ENCODE peak calls at places on chromosomes 2 and 18, in six cellular contexts. X, L, E, U, O and G are unnamed samples.

GRCh38 chr2:196131384-196131861 is 40.0 kb downstream of the STK17B start:
- DNase-seq in X (peak; percentile 83), L (peak; percentile 62), E (peak; percentile 47), U (peak; percentile 38), O (peak; percentile 40), G (peak; percentile 22)

GRCh38 chr2:39068757-39069515 is 51.9 kb downstream of the SOS1 start:
- DNase-seq in X (no peak), L (no peak), E (peak; percentile 51), U (peak; percentile 22), O (peak; percentile 17), G (peak; percentile 19)

GRCh38 chr2:191665286-191665685 is 12.7 kb upstream of the NABP1 start:
- DNase-seq in X (peak; percentile 16), L (no peak), E (peak; percentile 75), U (no peak), O (peak; percentile 78), G (peak; percentile 93)

GRCh38 chr2:223270538-223270937 is 218.5 kb downstream of the KCNE4 start:
- DNase-seq in X (no peak), L (no peak), E (no peak), U (no peak), O (no peak), G (no peak)

GRCh38 chr18:46211816-46212215 is 107.6 kb downstream of the HAUS1 start:
- DNase-seq in X (no peak), L (no peak), E (no peak), U (no peak), O (peak; percentile 69), G (no peak)

GRCh38 chr2:98356729-98357128 is 10.5 kb downstream of the CNGA3 start:
- DNase-seq in X (no peak), L (no peak), E (no peak), U (no peak), O (no peak), G (no peak)

GRCh38 chr2:127324635-127325034 is 30.7 kb upstream of the ERCC3 start:
- DNase-seq in X (peak; percentile 59), L (peak; percentile 25), E (peak; percentile 34), U (no peak), O (peak; percentile 59), G (peak; percentile 48)

GRCh38 chr2:241307055-241307454 is 8.4 kb downstream of the HDLBP start:
- DNase-seq in X (no peak), L (no peak), E (no peak), U (no peak), O (no peak), G (no peak)

GRCh38 chr2:238897122-238897880 is 49.4 kb downstream of the TWIST2 start:
- DNase-seq in X (no peak), L (no peak), E (no peak), U (no peak), O (no peak), G (no peak)

GRCh38 chr2:117771969-117772630 is 42.4 kb upstream of the DDX18 start:
- DNase-seq in X (peak; percentile 31), L (no peak), E (no peak), U (no peak), O (peak; percentile 38), G (peak; percentile 47)

GRCh38 chr2:127172306-127172705 is 47.8 kb downstream of the CYP27C1 start:
- DNase-seq in X (no peak), L (no peak), E (no peak), U (no peak), O (no peak), G (no peak)

GRCh38 chr2:176184749-176185148 is 3.7 kb upstream of the HOXD1 start:
- DNase-seq in X (no peak), L (no peak), E (no peak), U (no peak), O (no peak), G (no peak)

GRCh38 chr2:121475811-121476571 is 54.7 kb upstream of the RNU4ATAC start:
- DNase-seq in X (peak; percentile 21), L (no peak), E (no peak), U (no peak), O (no peak), G (peak; percentile 49)

GRCh38 chr2:114543106-114543806 is 100.8 kb downstream of the DPP10 start:
- DNase-seq in X (peak; percentile 68), L (no peak), E (no peak), U (no peak), O (no peak), G (peak; percentile 10)

GRCh38 chr2:85246348-85246747 is 81.4 kb downstream of the TGOLN2 start:
- DNase-seq in X (no peak), L (no peak), E (no peak), U (no peak), O (no peak), G (no peak)

GRCh38 chr2:233121856-233122255 is 61.7 kb downstream of the INPP5D start:
- DNase-seq in X (no peak), L (no peak), E (no peak), U (no peak), O (no peak), G (no peak)

GRCh38 chr2:178208817-178209216 is 14.5 kb downstream of the OSBPL6 start:
- DNase-seq in X (no peak), L (no peak), E (no peak), U (no peak), O (peak; percentile 29), G (no peak)

GRCh38 chr2:148927010-148927409 is 52.0 kb downstream of the KIF5C start:
- DNase-seq in X (no peak), L (peak; percentile 25), E (no peak), U (no peak), O (no peak), G (no peak)

GRCh38 chr2:101758001-101758400 is 60.5 kb downstream of the MAP4K4 start:
- DNase-seq in X (no peak), L (no peak), E (no peak), U (no peak), O (peak; percentile 48), G (no peak)

GRCh38 chr2:17878222-17879136 is at the start of gene KCNS3:
- DNase-seq in X (no peak), L (peak; percentile 75), E (no peak), U (no peak), O (peak; percentile 17), G (peak; percentile 62)

GRCh38 chr2:44100351-44100750 is 68.3 kb upstream of the PPM1B start:
- DNase-seq in X (peak; percentile 38), L (no peak), E (peak; percentile 91), U (no peak), O (peak; percentile 98), G (peak; percentile 99)

GRCh38 chr18:36316246-36316645 is 18.7 kb downstream of the FHOD3 start:
- DNase-seq in X (no peak), L (no peak), E (no peak), U (no peak), O (no peak), G (no peak)

GRCh38 chr2:15677141-15677911 is 85.7 kb downstream of the DDX1 start:
- DNase-seq in X (no peak), L (peak; percentile 35), E (no peak), U (no peak), O (no peak), G (no peak)

GRCh38 chr2:172297531-172297930 is 129.9 kb upstream of the ITGA6 start:
- DNase-seq in X (no peak), L (no peak), E (no peak), U (no peak), O (no peak), G (no peak)

GRCh38 chr2:140454717-140455116 is 1674.5 kb upstream of the NXPH2 start:
- DNase-seq in X (no peak), L (no peak), E (peak; percentile 87), U (no peak), O (peak; percentile 76), G (peak; percentile 76)